ENCODE peak calls at places on chromosomes 1 and 21, in ten cellular contexts. N is naive thymus-derived CD4-positive, alpha-beta T cell; R is heart left ventricle; V is endothelial cell; L is AG09319; F is fibroblast of gingiva; U is activated naive CD4-positive, alpha-beta T cell treated with Interleukin-2 at 50 U/mL for 16 hours; K is skeletal muscle cell; T is NCI-H1436; Q is esophagus squamous epithelium. O is an unnamed sample.

GRCh38 chr1:52632732-52633290 is at the start of gene SHISAL2A:
- DNase-seq in T (peak; percentile 4), V (peak; percentile 55), F (no peak), R (peak; percentile 20), L (no peak), Q (no peak), K (peak; percentile 9), N (peak; percentile 55), U (peak; percentile 68), O (peak; percentile 49)

GRCh38 chr1:68673771-68674170 is 176.9 kb upstream of the DEPDC1 start:
- DNase-seq in F (peak; percentile 38), N (no peak), L (no peak), T (no peak), U (no peak), Q (no peak), V (no peak), R (no peak), K (no peak), O (no peak)

GRCh38 chr1:66360285-66360724 is 173.6 kb upstream of the SGIP1 start:
- DNase-seq in L (no peak), T (peak; percentile 86), R (no peak), U (no peak), N (no peak), V (no peak), K (no peak), Q (no peak), F (no peak), O (no peak)

GRCh38 chr1:211472724-211473123 is 19.2 kb downstream of the RD3 start:
- DNase-seq in N (no peak), L (no peak), V (no peak), F (no peak), U (no peak), R (no peak), K (no peak), T (no peak), Q (no peak), O (no peak)

GRCh38 chr1:220099826-220100225 is 5.9 kb downstream of the IARS2 start:
- DNase-seq in Q (no peak), N (no peak), F (no peak), R (no peak), K (no peak), V (no peak), U (no peak), L (no peak), T (no peak), O (no peak)

GRCh38 chr1:22257286-22258275 is 114.7 kb upstream of the WNT4 start:
- DNase-seq in V (no peak), T (no peak), U (no peak), F (no peak), Q (no peak), K (no peak), L (no peak), R (no peak), N (no peak), O (peak; percentile 74)

GRCh38 chr1:234320069-234320468 is 53.2 kb upstream of the COA6 start:
- DNase-seq in U (no peak), F (no peak), Q (no peak), V (no peak), N (no peak), R (no peak), L (no peak), T (no peak), K (no peak), O (no peak)

GRCh38 chr1:101376121-101377095 is 139.6 kb downstream of the S1PR1 start:
- DNase-seq in N (no peak), T (no peak), L (no peak), U (no peak), V (no peak), Q (no peak), R (no peak), F (no peak), K (no peak), O (no peak)

GRCh38 chr1:147608601-147609000 is 61.7 kb downstream of the ACP6 start:
- DNase-seq in T (no peak), N (no peak), F (no peak), V (no peak), K (no peak), Q (no peak), U (no peak), R (no peak), L (no peak), O (no peak)

GRCh38 chr21:45455321-45456013 is 50.5 kb downstream of the COL18A1 start:
- DNase-seq in V (no peak), F (peak; percentile 21), K (no peak), Q (no peak), N (no peak), L (no peak), T (no peak), U (no peak), R (no peak), O (no peak)

GRCh38 chr21:33668180-33668579 is 25.9 kb downstream of the ITSN1 start:
- DNase-seq in K (peak; percentile 26), N (no peak), Q (no peak), F (peak; percentile 33), T (no peak), L (no peak), U (no peak), R (no peak), V (no peak), O (no peak)

GRCh38 chr1:43405219-43405875 is 15.6 kb downstream of the SZT2 start:
- DNase-seq in U (no peak), K (no peak), V (no peak), F (no peak), Q (no peak), L (peak; percentile 27), T (no peak), N (no peak), R (no peak), O (no peak)

GRCh38 chr1:155010211-155010918 is 7.8 kb downstream of the ZBTB7B start:
- DNase-seq in V (no peak), N (peak; percentile 68), F (no peak), U (peak; percentile 34), R (no peak), Q (no peak), T (no peak), K (no peak), L (no peak), O (no peak)

GRCh38 chr1:54219688-54220003 is 19.7 kb downstream of the MRPL37 start:
- DNase-seq in N (no peak), T (no peak), L (no peak), V (no peak), R (no peak), U (no peak), Q (no peak), F (no peak), K (no peak), O (no peak)

GRCh38 chr1:46406881-46407608 is 12.9 kb downstream of the FAAH start:
- DNase-seq in V (no peak), U (no peak), R (no peak), K (no peak), T (no peak), L (no peak), Q (no peak), N (no peak), F (no peak), O (no peak)

GRCh38 chr1:190000365-190000872 is 477.2 kb downstream of the BRINP3 start:
- DNase-seq in T (no peak), N (no peak), F (no peak), R (no peak), K (peak; percentile 8), V (no peak), Q (no peak), U (no peak), L (no peak), O (no peak)

GRCh38 chr1:2526824-2527552 is 592 bp upstream of the PANK4 start:
- DNase-seq in V (no peak), Q (no peak), T (no peak), L (no peak), F (peak; percentile 31), N (peak; percentile 72), R (peak; percentile 66), K (no peak), U (peak; percentile 74), O (no peak)

GRCh38 chr1:231139125-231139649 is 22.7 kb upstream of the TRIM67 start:
- DNase-seq in L (no peak), U (no peak), Q (no peak), N (no peak), T (no peak), R (no peak), V (no peak), F (peak; percentile 81), K (peak; percentile 66), O (no peak)

GRCh38 chr21:42349420-42350075 is 1.2 kb downstream of the TFF2 start:
- DNase-seq in V (no peak), L (no peak), K (no peak), F (no peak), T (no peak), R (no peak), N (peak; percentile 8), Q (no peak), U (no peak), O (no peak)

GRCh38 chr1:30688920-30689794 is 34.2 kb downstream of the MATN1 start:
- DNase-seq in V (no peak), T (no peak), N (no peak), Q (no peak), U (no peak), F (no peak), R (no peak), L (no peak), K (no peak), O (no peak)

GRCh38 chr1:224304767-224305166 is 25.2 kb downstream of the NVL start:
- DNase-seq in R (no peak), T (no peak), L (no peak), K (no peak), V (no peak), Q (no peak), U (no peak), F (no peak), N (no peak), O (no peak)

GRCh38 chr1:844472-845026 is 79.2 kb upstream of the SAMD11 start:
- DNase-seq in N (no peak), T (no peak), V (no peak), R (no peak), K (no peak), Q (no peak), F (no peak), L (no peak), U (peak; percentile 33), O (no peak)

GRCh38 chr1:117758444-117759316 is 152.8 kb downstream of the TENT5C start:
- DNase-seq in T (peak; percentile 57), Q (no peak), U (peak; percentile 66), N (peak; percentile 66), K (peak; percentile 49), R (peak; percentile 56), V (peak; percentile 78), F (peak; percentile 70), L (peak; percentile 52), O (peak; percentile 67)

GRCh38 chr1:46520063-46520911 is 30.7 kb downstream of the DMBX1 start:
- DNase-seq in U (no peak), T (peak; percentile 23), K (no peak), Q (no peak), L (no peak), V (no peak), F (peak; percentile 37), N (no peak), R (no peak), O (no peak)

GRCh38 chr1:172132836-172133235 is 287.6 kb upstream of the C1orf105 start:
- DNase-seq in U (no peak), L (no peak), K (no peak), R (no peak), N (no peak), V (no peak), T (no peak), F (no peak), Q (no peak), O (no peak)

GRCh38 chr1:30637183-30637969 is 86.0 kb downstream of the MATN1 start:
- DNase-seq in R (no peak), L (no peak), Q (no peak), N (no peak), V (no peak), U (no peak), T (peak; percentile 31), F (no peak), K (no peak), O (no peak)

O was measured in HuH-7.